ENCODE peak calls at places on chromosomes 11 and 22, in seven cellular contexts. E is activated naive CD8-positive, alpha-beta T cell treated with anti-CD3 and anti-CD28 coated beads, Interleukin-2, amount 50 U/mL, for 24 hours; J is activated CD4-positive, alpha-beta T cell treated with anti-CD3 and anti-CD28 coated beads, Interleukin-2, amount 50 U/mL, for 24 hours; O is 8988T; C is GM10248; U is NCI-H226; W is uterus. K is an unnamed sample.

GRCh38 chr11:61697093-61697492 is 16.9 kb downstream of the DAGLA start:
- DNase-seq in E (no peak), J (no peak), O (no peak), C (no peak), U (peak), W (no peak), K (no peak)

GRCh38 chr11:1393038-1393710 is 3.4 kb downstream of the BRSK2 start:
- DNase-seq in E (no peak), J (no peak), O (peak), C (no peak), U (no peak), W (no peak), K (no peak)

GRCh38 chr22:36328635-36329216 is 59.0 kb downstream of the MYH9 start:
- DNase-seq in E (peak), J (no peak), O (no peak), C (no peak), U (peak), W (peak), K (peak)

GRCh38 chr11:2103666-2104523 is 35.3 kb downstream of the IGF2 start:
- DNase-seq in E (no peak), J (no peak), O (no peak), C (no peak), U (no peak), W (peak), K (no peak)

GRCh38 chr11:72241290-72241781 is 2.6 kb downstream of the PHOX2A start:
- DNase-seq in E (no peak), J (no peak), O (peak), C (no peak), U (no peak), W (no peak), K (no peak)

GRCh38 chr11:12807621-12808020 is 133.4 kb downstream of the TEAD1 start:
- DNase-seq in E (no peak), J (no peak), O (no peak), C (no peak), U (no peak), W (no peak), K (no peak)

GRCh38 chr11:62805991-62806441 is 776 bp upstream of the NXF1 start:
- DNase-seq in E (peak), J (no peak), O (no peak), C (no peak), U (no peak), W (no peak), K (no peak)

GRCh38 chr11:117580866-117581265 is 216.2 kb downstream of the DSCAML1 start:
- DNase-seq in E (no peak), J (no peak), O (no peak), C (no peak), U (no peak), W (no peak), K (no peak)

GRCh38 chr11:127925430-127925829 is 661.9 kb downstream of the ETS1 start:
- DNase-seq in E (no peak), J (no peak), O (no peak), C (no peak), U (peak), W (no peak), K (no peak)

GRCh38 chr11:46675288-46675851 is 25.0 kb downstream of the ARHGAP1 start:
- DNase-seq in E (no peak), J (no peak), O (no peak), C (no peak), U (peak), W (peak), K (no peak)

GRCh38 chr22:49935561-49935960 is 17.1 kb downstream of the CRELD2 start:
- DNase-seq in E (no peak), J (no peak), O (no peak), C (peak), U (no peak), W (no peak), K (no peak)

GRCh38 chr22:45842141-45842831 is 134.7 kb downstream of the WNT7B start:
- DNase-seq in E (no peak), J (no peak), O (no peak), C (no peak), U (no peak), W (no peak), K (no peak)

GRCh38 chr11:56543739-56544138 is 682 bp upstream of the OR5M11 start:
- DNase-seq in E (no peak), J (no peak), O (no peak), C (no peak), U (no peak), W (no peak), K (no peak)

K was measured in erythroblast.